ENCODE peak calls at places on chromosomes 5 and 9, in six cellular contexts. A, E, L, R, D and Q are unnamed samples. For H3K27me3, the result is how much of the 10 kb centered on the place peaks cover.

GRCh38 chr5:127878174-127878750 is 175.1 kb downstream of the CCDC192 start:
- DNase-seq in L (peak), D (peak), A (no peak), E (peak), R (no peak), Q (peak)

GRCh38 chr9:114884787-114885452 is 45.5 kb downstream of the TNFSF8 start:
- DNase-seq in A (no peak), D (peak), E (no peak), L (no peak), R (no peak), Q (peak)

GRCh38 chr5:150322202-150322601 is 19.5 kb upstream of the ARSI start:
- DNase-seq in A (no peak), R (no peak), L (no peak), D (no peak), E (no peak), Q (peak)

GRCh38 chr5:128591598-128592455 is 53.8 kb upstream of the FBN2 start:
- DNase-seq in R (no peak), E (peak), L (no peak), A (no peak), D (no peak), Q (no peak)

GRCh38 chr9:132679946-132680620 is 9.8 kb downstream of the GTF3C4 start:
- DNase-seq in E (no peak), R (no peak), L (no peak), D (no peak), A (no peak), Q (no peak)

GRCh38 chr9:21331676-21332402 is 3.4 kb downstream of the KLHL9 start:
- DNase-seq in D (no peak), E (no peak), R (no peak), A (no peak), L (no peak), Q (no peak)

GRCh38 chr9:98342819-98343208 is 87.4 kb upstream of the TBC1D2 start:
- DNase-seq in R (no peak), D (no peak), L (no peak), A (no peak), E (no peak), Q (no peak)

GRCh38 chr9:13078164-13078563 is 201.3 kb downstream of the MPDZ start:
- DNase-seq in L (peak), E (no peak), A (no peak), R (no peak), D (no peak), Q (peak)

GRCh38 chr5:157747766-157748700 is 4.5 kb downstream of the LSM11 start:
- DNase-seq in A (no peak), D (no peak), L (peak), R (no peak), E (no peak), Q (no peak)

GRCh38 chr5:1413211-1413610 is 32.0 kb downstream of the SLC6A3 start:
- DNase-seq in L (no peak), E (no peak), R (no peak), D (no peak), A (no peak), Q (no peak)

GRCh38 chr5:142725231-142726187 is 39.6 kb upstream of the FGF1 start:
- DNase-seq in L (no peak), A (no peak), R (no peak), D (no peak), E (no peak), Q (peak)
- H3K4me3 ChIP-seq in L (no peak), A (no peak), R (no peak), D (no peak), E (no peak), Q (no peak)

GRCh38 chr5:142040285-142040684 is 27.5 kb upstream of the GNPDA1 start:
- DNase-seq in A (no peak), E (no peak), R (no peak), L (no peak), D (no peak), Q (no peak)
- TF ChIP-seq CTCF in A (no peak), E (no peak), R (no peak), L (no peak), D (no peak), Q (no peak)

GRCh38 chr5:93583799-93584530 is 943 bp downstream of the NR2F1 start:
- DNase-seq in L (peak), E (peak), R (no peak), D (no peak), A (no peak), Q (no peak)

GRCh38 chr5:93584531-93585053 is 1.6 kb downstream of the NR2F1 start:
- DNase-seq in A (no peak), D (no peak), E (no peak), R (no peak), L (no peak), Q (no peak)

GRCh38 chr5:93586948-93587918 is 4.2 kb downstream of the NR2F1 start:
- DNase-seq in R (no peak), A (no peak), E (no peak), L (peak), D (no peak), Q (no peak)

GRCh38 chr5:93585054-93585751 is 2.2 kb downstream of the NR2F1 start:
- DNase-seq in E (no peak), D (no peak), A (no peak), L (peak), R (no peak), Q (no peak)

DNA sequence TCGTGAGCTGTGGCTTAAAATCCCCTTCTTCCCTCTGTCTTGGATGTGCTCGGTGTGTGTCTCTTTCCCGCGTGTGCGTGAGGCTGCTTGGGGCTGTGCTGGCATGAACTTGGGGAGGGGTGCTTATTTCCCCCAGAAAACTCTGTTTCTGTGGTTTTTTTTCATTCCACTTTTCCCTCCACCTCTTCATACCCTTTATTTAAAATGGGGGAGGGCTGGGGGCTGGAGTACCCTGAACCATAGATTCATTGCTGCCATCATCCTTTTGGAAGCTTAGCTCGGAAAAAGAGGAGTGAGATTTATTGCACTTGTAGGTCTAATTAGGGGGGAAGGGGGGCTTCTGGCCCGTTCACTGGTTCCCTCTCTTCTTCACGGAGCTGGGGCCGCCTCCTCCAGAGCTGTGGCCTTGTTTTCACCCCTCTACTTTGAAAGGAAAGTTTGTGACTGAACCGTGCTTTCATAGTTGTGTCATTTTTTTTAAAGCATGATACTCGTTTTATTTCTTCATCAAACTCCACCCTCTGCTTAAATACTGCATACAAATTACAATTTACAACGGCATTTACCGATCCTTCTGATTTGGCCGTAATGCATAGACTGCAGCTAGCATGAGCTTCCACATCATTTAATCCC is 2.8 kb downstream of the NR2F1 start:
- DNase-seq in L (peak), A (no peak), D (no peak), E (no peak), R (no peak), Q (no peak)
- H3K27me3 ChIP-seq in L (half or more), A (under half), D (under half), E (under half), R (under half), Q (under half)

GRCh38 chr5:139658928-139659667 is 10.9 kb downstream of the CXXC5 start:
- DNase-seq in D (peak), E (peak), R (no peak), L (peak), A (peak), Q (peak)

GRCh38 chr5:139660105-139660915 is 12.2 kb downstream of the CXXC5 start:
- DNase-seq in R (no peak), D (peak), A (no peak), E (no peak), L (no peak), Q (peak)

GRCh38 chr5:139660916-139661814 is 13.0 kb downstream of the CXXC5 start:
- DNase-seq in E (peak), A (peak), L (peak), D (peak), R (no peak), Q (peak)

GRCh38 chr5:139658501-139658927 is 10.4 kb downstream of the CXXC5 start:
- DNase-seq in E (no peak), A (no peak), D (no peak), L (peak), R (no peak), Q (peak)

DNA sequence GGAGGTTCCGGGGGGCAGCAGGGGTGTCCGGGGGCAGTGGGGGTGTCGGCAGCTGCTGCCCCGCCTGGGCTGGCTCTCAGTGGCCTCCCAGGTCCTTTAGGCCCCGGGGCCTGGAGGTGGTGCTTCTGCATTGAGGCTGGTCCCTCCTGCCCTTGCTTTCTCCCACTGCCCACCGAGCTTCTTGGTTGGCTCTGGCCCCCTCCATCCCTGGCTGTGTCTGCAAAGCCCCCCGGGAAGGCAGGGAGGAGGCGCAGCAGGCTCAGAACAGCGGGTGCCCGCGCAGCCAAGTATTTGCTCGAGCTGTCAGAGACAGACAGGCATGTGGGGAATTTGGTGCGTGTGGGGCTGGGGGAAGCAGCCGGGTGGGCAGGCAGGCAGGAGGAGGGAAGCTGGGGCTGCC is 11.5 kb downstream of the CXXC5 start:
- DNase-seq in E (no peak), R (no peak), A (no peak), L (no peak), D (no peak), Q (no peak)
- H3K4me3 ChIP-seq in E (no peak), R (no peak), A (no peak), L (no peak), D (peak), Q (no peak)

GRCh38 chr5:160116991-160117390 is 2.3 kb downstream of the PWWP2A start:
- DNase-seq in R (no peak), D (no peak), A (no peak), E (no peak), L (no peak), Q (no peak)

GRCh38 chr5:160119905-160120266 is 636 bp upstream of the PWWP2A start:
- DNase-seq in L (no peak), R (no peak), D (no peak), E (no peak), A (no peak), Q (no peak)

GRCh38 chr5:160118349-160119141 is 705 bp downstream of the PWWP2A start:
- DNase-seq in A (peak), L (no peak), D (peak), R (no peak), E (peak), Q (no peak)

GRCh38 chr5:160119142-160119904 is at the start of gene PWWP2A:
- DNase-seq in D (peak), E (peak), R (peak), L (peak), A (peak), Q (peak)
- TF ChIP-seq CTCF in D (no peak), E (no peak), R (peak), L (peak), A (no peak), Q (no peak)

DNA sequence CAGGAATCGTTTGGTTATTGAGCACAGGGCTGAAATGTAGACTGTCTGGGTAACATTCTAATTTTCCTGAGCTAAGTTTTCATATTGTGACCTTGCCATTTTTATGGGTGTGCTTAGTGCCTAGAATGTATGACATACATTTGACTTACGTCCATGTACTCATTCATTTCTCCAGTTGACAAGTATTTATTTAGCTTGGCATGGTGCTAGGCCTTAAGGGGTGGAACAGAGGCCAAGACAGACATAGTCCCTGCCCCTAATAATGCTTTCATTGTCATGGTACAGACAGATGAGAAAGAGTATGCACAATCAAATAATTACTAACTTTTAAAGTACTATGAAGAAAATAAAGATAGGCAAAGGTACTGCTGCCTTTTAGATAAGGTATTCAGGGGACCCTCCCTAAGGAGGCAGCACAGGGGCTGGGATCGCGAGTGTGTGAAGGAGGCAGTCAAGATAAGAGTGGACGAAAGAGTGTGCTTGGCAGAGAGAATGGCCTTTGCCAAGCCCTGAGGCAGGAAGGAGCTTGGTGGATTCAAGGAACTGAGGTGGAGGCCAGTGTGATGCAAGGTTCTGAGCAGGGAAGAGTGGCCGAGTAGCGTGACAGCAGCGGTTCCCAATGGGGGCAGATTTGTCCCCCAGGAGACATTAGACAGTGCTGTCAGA is 127.9 kb downstream of the PIP5K1B start:
- DNase-seq in D (no peak), L (no peak), R (no peak), E (peak), A (no peak), Q (no peak)
- H3K27me3 ChIP-seq in D (under half), L (under half), R (under half), E (under half), A (under half), Q (under half)

DNA sequence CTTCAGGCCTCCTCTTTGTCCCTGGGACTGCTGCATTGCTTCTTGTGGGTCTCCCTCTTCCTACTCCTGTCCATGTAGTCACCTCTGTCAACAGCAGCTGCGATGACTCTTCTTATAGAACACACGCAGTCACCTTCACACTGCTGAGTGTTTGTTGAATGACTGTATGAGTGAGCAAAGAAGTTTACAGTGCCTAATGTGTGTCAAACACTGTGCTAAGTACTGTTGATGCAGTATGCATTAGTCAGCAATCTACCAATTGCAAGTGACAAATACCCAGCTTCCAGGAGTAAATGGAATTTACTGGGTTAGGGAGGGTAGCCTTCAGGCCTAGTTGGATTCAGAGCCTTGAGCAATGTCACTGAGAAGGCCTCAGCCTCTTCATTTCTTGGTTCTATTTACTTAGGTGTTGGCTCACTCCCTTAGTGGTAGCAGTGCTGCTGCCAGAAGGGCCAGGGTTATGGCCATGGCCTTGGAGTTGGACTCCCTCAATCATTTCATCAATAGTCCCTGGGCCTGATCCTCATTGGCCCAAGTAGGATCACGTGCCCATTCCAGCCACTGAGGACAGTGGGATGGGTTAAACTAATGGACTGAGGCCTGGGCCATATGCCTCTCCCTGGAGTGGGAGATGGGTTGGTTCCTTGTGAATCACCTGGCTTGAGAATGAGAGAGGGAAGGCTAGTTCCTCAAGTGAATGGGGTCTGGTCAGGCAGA is 93.5 kb downstream of the RGS3 start:
- DNase-seq in R (no peak), D (no peak), A (no peak), L (no peak), E (no peak), Q (no peak)
- H3K4me3 ChIP-seq in R (no peak), D (no peak), A (no peak), L (no peak), E (no peak), Q (no peak)